ENCODE peak calls at places on chromosomes 1 and 21, in six cellular contexts. One of them, this sample, is unnamed.

GRCh38 chr21:22965455-22966125 is 1967.4 kb downstream of the NCAM2 start:
- DNase-seq in GM10248: no peak
- DNase-seq in HS-5: peak
- DNase-seq in WERI-Rb-1: no peak
- DNase-seq in stromal cell of bone marrow: no peak
- DNase-seq in stimulated activated CD8-positive, alpha-beta memory T cell treated with anti-CD3 and anti-CD28 coated beads, Interleukin-15, amount 100 ng/mL, for 48 hours: no peak
- DNase-seq in this sample: no peak

GRCh38 chr1:192024881-192025280 is 133.4 kb upstream of the RGS18 start:
- DNase-seq in stromal cell of bone marrow: no peak
- DNase-seq in HS-5: no peak
- DNase-seq in WERI-Rb-1: no peak
- DNase-seq in stimulated activated CD8-positive, alpha-beta memory T cell treated with anti-CD3 and anti-CD28 coated beads, Interleukin-15, amount 100 ng/mL, for 48 hours: no peak
- DNase-seq in GM10248: no peak
- DNase-seq in this sample: no peak

GRCh38 chr1:116737020-116737854 is 17.0 kb upstream of the CD2 start:
- DNase-seq in GM10248: peak
- DNase-seq in stromal cell of bone marrow: peak
- DNase-seq in stimulated activated CD8-positive, alpha-beta memory T cell treated with anti-CD3 and anti-CD28 coated beads, Interleukin-15, amount 100 ng/mL, for 48 hours: peak
- DNase-seq in HS-5: no peak
- DNase-seq in WERI-Rb-1: peak
- DNase-seq in this sample: peak

GRCh38 chr1:15251807-15252546 is 5.0 kb downstream of the FHAD1 start:
- DNase-seq in HS-5: no peak
- DNase-seq in WERI-Rb-1: no peak
- DNase-seq in stimulated activated CD8-positive, alpha-beta memory T cell treated with anti-CD3 and anti-CD28 coated beads, Interleukin-15, amount 100 ng/mL, for 48 hours: no peak
- DNase-seq in GM10248: no peak
- DNase-seq in stromal cell of bone marrow: no peak
- DNase-seq in this sample: no peak

GRCh38 chr1:61088163-61088840 is 5.9 kb downstream of the NFIA start:
- DNase-seq in stimulated activated CD8-positive, alpha-beta memory T cell treated with anti-CD3 and anti-CD28 coated beads, Interleukin-15, amount 100 ng/mL, for 48 hours: no peak
- DNase-seq in stromal cell of bone marrow: no peak
- DNase-seq in WERI-Rb-1: no peak
- DNase-seq in GM10248: no peak
- DNase-seq in HS-5: no peak
- DNase-seq in this sample: no peak

GRCh38 chr1:21263653-21264225 is 26.5 kb downstream of the ECE1 start:
- DNase-seq in GM10248: no peak
- DNase-seq in stromal cell of bone marrow: no peak
- DNase-seq in HS-5: no peak
- DNase-seq in stimulated activated CD8-positive, alpha-beta memory T cell treated with anti-CD3 and anti-CD28 coated beads, Interleukin-15, amount 100 ng/mL, for 48 hours: no peak
- DNase-seq in WERI-Rb-1: no peak
- DNase-seq in this sample: no peak

GRCh38 chr1:238377280-238377919 is 486.7 kb upstream of the ZP4 start:
- DNase-seq in stromal cell of bone marrow: no peak
- DNase-seq in HS-5: no peak
- DNase-seq in WERI-Rb-1: no peak
- DNase-seq in GM10248: no peak
- DNase-seq in stimulated activated CD8-positive, alpha-beta memory T cell treated with anti-CD3 and anti-CD28 coated beads, Interleukin-15, amount 100 ng/mL, for 48 hours: no peak
- DNase-seq in this sample: no peak

GRCh38 chr1:65001238-65001792 is 35.0 kb upstream of the JAK1 start:
- DNase-seq in WERI-Rb-1: no peak
- DNase-seq in HS-5: no peak
- DNase-seq in stimulated activated CD8-positive, alpha-beta memory T cell treated with anti-CD3 and anti-CD28 coated beads, Interleukin-15, amount 100 ng/mL, for 48 hours: peak
- DNase-seq in stromal cell of bone marrow: peak
- DNase-seq in GM10248: peak
- DNase-seq in this sample: peak

GRCh38 chr1:107202007-107202406 is 61.2 kb downstream of the NTNG1 start:
- DNase-seq in HS-5: no peak
- DNase-seq in WERI-Rb-1: no peak
- DNase-seq in GM10248: no peak
- DNase-seq in stromal cell of bone marrow: no peak
- DNase-seq in stimulated activated CD8-positive, alpha-beta memory T cell treated with anti-CD3 and anti-CD28 coated beads, Interleukin-15, amount 100 ng/mL, for 48 hours: no peak
- DNase-seq in this sample: no peak

GRCh38 chr1:55038552-55038838 is 853 bp upstream of the PCSK9 start:
- DNase-seq in GM10248: no peak
- DNase-seq in HS-5: no peak
- DNase-seq in WERI-Rb-1: no peak
- DNase-seq in stromal cell of bone marrow: no peak
- DNase-seq in stimulated activated CD8-positive, alpha-beta memory T cell treated with anti-CD3 and anti-CD28 coated beads, Interleukin-15, amount 100 ng/mL, for 48 hours: no peak
- DNase-seq in this sample: no peak

GRCh38 chr1:93979718-93980319 is 70.6 kb upstream of the GCLM start:
- DNase-seq in stimulated activated CD8-positive, alpha-beta memory T cell treated with anti-CD3 and anti-CD28 coated beads, Interleukin-15, amount 100 ng/mL, for 48 hours: no peak
- DNase-seq in GM10248: no peak
- DNase-seq in stromal cell of bone marrow: peak
- DNase-seq in WERI-Rb-1: peak
- DNase-seq in HS-5: no peak
- DNase-seq in this sample: no peak

GRCh38 chr1:179059185-179059483 is 22.7 kb upstream of the TOR3A start:
- DNase-seq in GM10248: no peak
- DNase-seq in stimulated activated CD8-positive, alpha-beta memory T cell treated with anti-CD3 and anti-CD28 coated beads, Interleukin-15, amount 100 ng/mL, for 48 hours: no peak
- DNase-seq in HS-5: no peak
- DNase-seq in stromal cell of bone marrow: no peak
- DNase-seq in WERI-Rb-1: no peak
- DNase-seq in this sample: no peak

GRCh38 chr1:34749983-34750382 is 4.9 kb upstream of the GJB5 start:
- DNase-seq in GM10248: no peak
- DNase-seq in WERI-Rb-1: no peak
- DNase-seq in stimulated activated CD8-positive, alpha-beta memory T cell treated with anti-CD3 and anti-CD28 coated beads, Interleukin-15, amount 100 ng/mL, for 48 hours: no peak
- DNase-seq in stromal cell of bone marrow: no peak
- DNase-seq in HS-5: no peak
- DNase-seq in this sample: no peak

GRCh38 chr1:159779403-159779851 is 1.3 kb upstream of the DUSP23 start:
- DNase-seq in stimulated activated CD8-positive, alpha-beta memory T cell treated with anti-CD3 and anti-CD28 coated beads, Interleukin-15, amount 100 ng/mL, for 48 hours: no peak
- DNase-seq in HS-5: peak
- DNase-seq in WERI-Rb-1: no peak
- DNase-seq in stromal cell of bone marrow: peak
- DNase-seq in GM10248: no peak
- DNase-seq in this sample: no peak

GRCh38 chr1:236259043-236259442 is 22.7 kb downstream of the ERO1B start:
- DNase-seq in GM10248: no peak
- DNase-seq in stimulated activated CD8-positive, alpha-beta memory T cell treated with anti-CD3 and anti-CD28 coated beads, Interleukin-15, amount 100 ng/mL, for 48 hours: no peak
- DNase-seq in HS-5: no peak
- DNase-seq in WERI-Rb-1: no peak
- DNase-seq in stromal cell of bone marrow: no peak
- DNase-seq in this sample: no peak

GRCh38 chr1:18100060-18100459 is 7.5 kb upstream of the IGSF21 start:
- DNase-seq in GM10248: no peak
- DNase-seq in stromal cell of bone marrow: no peak
- DNase-seq in HS-5: no peak
- DNase-seq in stimulated activated CD8-positive, alpha-beta memory T cell treated with anti-CD3 and anti-CD28 coated beads, Interleukin-15, amount 100 ng/mL, for 48 hours: no peak
- DNase-seq in WERI-Rb-1: no peak
- DNase-seq in this sample: no peak

GRCh38 chr1:224534731-224535130 is 81.4 kb upstream of the CNIH3 start:
- DNase-seq in stimulated activated CD8-positive, alpha-beta memory T cell treated with anti-CD3 and anti-CD28 coated beads, Interleukin-15, amount 100 ng/mL, for 48 hours: no peak
- DNase-seq in stromal cell of bone marrow: no peak
- DNase-seq in WERI-Rb-1: no peak
- DNase-seq in GM10248: no peak
- DNase-seq in HS-5: no peak
- DNase-seq in this sample: no peak

GRCh38 chr1:233625087-233625486 is 11.2 kb downstream of the KCNK1 start:
- DNase-seq in GM10248: no peak
- DNase-seq in HS-5: no peak
- DNase-seq in stromal cell of bone marrow: no peak
- DNase-seq in stimulated activated CD8-positive, alpha-beta memory T cell treated with anti-CD3 and anti-CD28 coated beads, Interleukin-15, amount 100 ng/mL, for 48 hours: no peak
- DNase-seq in WERI-Rb-1: no peak
- DNase-seq in this sample: no peak

GRCh38 chr1:212962509-212962908 is 12.2 kb downstream of the VASH2 start:
- DNase-seq in stimulated activated CD8-positive, alpha-beta memory T cell treated with anti-CD3 and anti-CD28 coated beads, Interleukin-15, amount 100 ng/mL, for 48 hours: no peak
- DNase-seq in HS-5: no peak
- DNase-seq in GM10248: no peak
- DNase-seq in WERI-Rb-1: no peak
- DNase-seq in stromal cell of bone marrow: no peak
- DNase-seq in this sample: no peak

GRCh38 chr1:178645826-178646200 is 79.2 kb upstream of the RALGPS2 start:
- DNase-seq in GM10248: no peak
- DNase-seq in stromal cell of bone marrow: peak
- DNase-seq in HS-5: peak
- DNase-seq in WERI-Rb-1: no peak
- DNase-seq in stimulated activated CD8-positive, alpha-beta memory T cell treated with anti-CD3 and anti-CD28 coated beads, Interleukin-15, amount 100 ng/mL, for 48 hours: no peak
- DNase-seq in this sample: no peak

GRCh38 chr1:85681087-85681486 is 27.1 kb downstream of the ZNHIT6 start:
- DNase-seq in stromal cell of bone marrow: peak
- DNase-seq in stimulated activated CD8-positive, alpha-beta memory T cell treated with anti-CD3 and anti-CD28 coated beads, Interleukin-15, amount 100 ng/mL, for 48 hours: no peak
- DNase-seq in HS-5: no peak
- DNase-seq in WERI-Rb-1: no peak
- DNase-seq in GM10248: no peak
- DNase-seq in this sample: no peak

This sample was measured in GM13976.